ENCODE peak calls at places on chromosomes 13 and 19, in eight cellular contexts. One of them, this sample, is unnamed.

GRCh38 chr19:1125601-1126533 is 22.1 kb downstream of the GPX4 start:
- DNase-seq in ovary: no peak
- DNase-seq in EH: peak; percentile 23
- DNase-seq in nucleus accumbens: no peak
- DNase-seq in substantia nigra: no peak
- DNase-seq in fibroblast of mammary gland: peak; percentile 38
- DNase-seq in amniotic stem cell: no peak
- DNase-seq in RWPE1: no peak
- DNase-seq in this sample: no peak

GRCh38 chr13:53873558-53873957 is 844.9 kb downstream of the OLFM4 start:
- DNase-seq in ovary: no peak
- DNase-seq in EH: no peak
- DNase-seq in nucleus accumbens: no peak
- DNase-seq in substantia nigra: no peak
- DNase-seq in fibroblast of mammary gland: no peak
- DNase-seq in amniotic stem cell: no peak
- DNase-seq in RWPE1: no peak
- DNase-seq in this sample: no peak

GRCh38 chr19:11767633-11768133 is 883 bp downstream of the ZNF441 start:
- DNase-seq in ovary: peak; percentile 23
- DNase-seq in EH: peak; percentile 50
- DNase-seq in nucleus accumbens: no peak
- DNase-seq in substantia nigra: peak; percentile 10
- DNase-seq in fibroblast of mammary gland: peak; percentile 33
- DNase-seq in amniotic stem cell: no peak
- DNase-seq in RWPE1: peak; percentile 13
- DNase-seq in this sample: no peak

GRCh38 chr13:21637296-21637695 is 33.3 kb upstream of the MICU2 start:
- DNase-seq in ovary: no peak
- DNase-seq in EH: peak; percentile 34
- DNase-seq in nucleus accumbens: no peak
- DNase-seq in substantia nigra: no peak
- DNase-seq in fibroblast of mammary gland: peak; percentile 56
- DNase-seq in amniotic stem cell: no peak
- DNase-seq in RWPE1: peak; percentile 96
- DNase-seq in this sample: no peak

GRCh38 chr13:65926750-65927171 is 1303.4 kb downstream of the PCDH9 start:
- DNase-seq in ovary: no peak
- DNase-seq in EH: no peak
- DNase-seq in nucleus accumbens: no peak
- DNase-seq in substantia nigra: no peak
- DNase-seq in fibroblast of mammary gland: no peak
- DNase-seq in amniotic stem cell: no peak
- DNase-seq in RWPE1: no peak
- DNase-seq in this sample: no peak

GRCh38 chr13:26216042-26216441 is 6.1 kb downstream of the RNF6 start:
- DNase-seq in ovary: no peak
- DNase-seq in EH: no peak
- DNase-seq in nucleus accumbens: no peak
- DNase-seq in substantia nigra: no peak
- DNase-seq in fibroblast of mammary gland: no peak
- DNase-seq in amniotic stem cell: no peak
- DNase-seq in RWPE1: no peak
- DNase-seq in this sample: no peak

GRCh38 chr19:46221981-46222610 is 7.4 kb upstream of the IGFL1 start:
- DNase-seq in ovary: peak; percentile 63
- DNase-seq in EH: peak; percentile 60
- DNase-seq in nucleus accumbens: no peak
- DNase-seq in substantia nigra: no peak
- DNase-seq in fibroblast of mammary gland: peak; percentile 68
- DNase-seq in amniotic stem cell: peak; percentile 9
- DNase-seq in RWPE1: peak; percentile 96
- DNase-seq in this sample: no peak

GRCh38 chr19:10408511-10409291 is 5.4 kb upstream of the CDC37 start:
- DNase-seq in ovary: no peak
- DNase-seq in EH: no peak
- DNase-seq in nucleus accumbens: no peak
- DNase-seq in substantia nigra: no peak
- DNase-seq in fibroblast of mammary gland: no peak
- DNase-seq in amniotic stem cell: no peak
- DNase-seq in RWPE1: no peak
- DNase-seq in this sample: no peak

GRCh38 chr19:31427857-31428256 is 78.6 kb upstream of the TSHZ3 start:
- DNase-seq in ovary: no peak
- DNase-seq in EH: no peak
- DNase-seq in nucleus accumbens: no peak
- DNase-seq in substantia nigra: no peak
- DNase-seq in fibroblast of mammary gland: peak; percentile 74
- DNase-seq in amniotic stem cell: no peak
- DNase-seq in RWPE1: no peak
- DNase-seq in this sample: no peak

GRCh38 chr13:21326155-21327030 is 132.7 kb downstream of the ZDHHC20 start:
- DNase-seq in ovary: peak; percentile 25
- DNase-seq in EH: peak; percentile 75
- DNase-seq in nucleus accumbens: no peak
- DNase-seq in substantia nigra: no peak
- DNase-seq in fibroblast of mammary gland: peak; percentile 51
- DNase-seq in amniotic stem cell: peak; percentile 18
- DNase-seq in RWPE1: peak; percentile 50
- DNase-seq in this sample: peak; percentile 5

GRCh38 chr13:90485441-90485840 is 862.0 kb upstream of the MIR17HG start:
- DNase-seq in ovary: no peak
- DNase-seq in EH: peak; percentile 93
- DNase-seq in nucleus accumbens: no peak
- DNase-seq in substantia nigra: no peak
- DNase-seq in fibroblast of mammary gland: peak; percentile 96
- DNase-seq in amniotic stem cell: no peak
- DNase-seq in RWPE1: peak; percentile 45
- DNase-seq in this sample: peak; percentile 74

GRCh38 chr13:40622246-40622645 is 44.2 kb downstream of the FOXO1 start:
- DNase-seq in ovary: no peak
- DNase-seq in EH: no peak
- DNase-seq in nucleus accumbens: no peak
- DNase-seq in substantia nigra: no peak
- DNase-seq in fibroblast of mammary gland: no peak
- DNase-seq in amniotic stem cell: no peak
- DNase-seq in RWPE1: no peak
- DNase-seq in this sample: no peak

GRCh38 chr13:111610077-111610476 is 289.6 kb downstream of the TEX29 start:
- DNase-seq in ovary: no peak
- DNase-seq in EH: no peak
- DNase-seq in nucleus accumbens: no peak
- DNase-seq in substantia nigra: no peak
- DNase-seq in fibroblast of mammary gland: no peak
- DNase-seq in amniotic stem cell: no peak
- DNase-seq in RWPE1: no peak
- DNase-seq in this sample: no peak

GRCh38 chr13:48184260-48184659 is 48.7 kb upstream of the ITM2B start:
- DNase-seq in ovary: no peak
- DNase-seq in EH: no peak
- DNase-seq in nucleus accumbens: no peak
- DNase-seq in substantia nigra: no peak
- DNase-seq in fibroblast of mammary gland: no peak
- DNase-seq in amniotic stem cell: no peak
- DNase-seq in RWPE1: no peak
- DNase-seq in this sample: no peak

GRCh38 chr13:27967736-27968315 is 1.3 kb downstream of the CDX2 start:
- DNase-seq in ovary: no peak
- DNase-seq in EH: peak; percentile 11
- DNase-seq in nucleus accumbens: no peak
- DNase-seq in substantia nigra: no peak
- DNase-seq in fibroblast of mammary gland: no peak
- DNase-seq in amniotic stem cell: no peak
- DNase-seq in RWPE1: no peak
- DNase-seq in this sample: no peak

GRCh38 chr13:110227416-110227815 is 79.5 kb downstream of the COL4A1 start:
- DNase-seq in ovary: no peak
- DNase-seq in EH: no peak
- DNase-seq in nucleus accumbens: no peak
- DNase-seq in substantia nigra: no peak
- DNase-seq in fibroblast of mammary gland: no peak
- DNase-seq in amniotic stem cell: no peak
- DNase-seq in RWPE1: no peak
- DNase-seq in this sample: no peak

GRCh38 chr13:42048323-42048624 is 174 bp upstream of the DGKH start:
- DNase-seq in ovary: peak; percentile 25
- DNase-seq in EH: no peak
- DNase-seq in nucleus accumbens: no peak
- DNase-seq in substantia nigra: no peak
- DNase-seq in fibroblast of mammary gland: no peak
- DNase-seq in amniotic stem cell: no peak
- DNase-seq in RWPE1: no peak
- DNase-seq in this sample: no peak

GRCh38 chr13:34507630-34508029 is 434.4 kb upstream of the NBEA start:
- DNase-seq in ovary: no peak
- DNase-seq in EH: peak; percentile 27
- DNase-seq in nucleus accumbens: no peak
- DNase-seq in substantia nigra: no peak
- DNase-seq in fibroblast of mammary gland: no peak
- DNase-seq in amniotic stem cell: peak; percentile 16
- DNase-seq in RWPE1: no peak
- DNase-seq in this sample: no peak

GRCh38 chr13:42107006-42107405 is 58.6 kb downstream of the DGKH start:
- DNase-seq in ovary: no peak
- DNase-seq in EH: no peak
- DNase-seq in nucleus accumbens: no peak
- DNase-seq in substantia nigra: no peak
- DNase-seq in fibroblast of mammary gland: no peak
- DNase-seq in amniotic stem cell: no peak
- DNase-seq in RWPE1: no peak
- DNase-seq in this sample: no peak

GRCh38 chr19:39679056-39679790 is 23.5 kb downstream of the LGALS16 start:
- DNase-seq in ovary: no peak
- DNase-seq in EH: no peak
- DNase-seq in nucleus accumbens: no peak
- DNase-seq in substantia nigra: no peak
- DNase-seq in fibroblast of mammary gland: no peak
- DNase-seq in amniotic stem cell: no peak
- DNase-seq in RWPE1: no peak
- DNase-seq in this sample: no peak

GRCh38 chr19:6374179-6374709 is 1.5 kb downstream of the PSPN start:
- DNase-seq in ovary: no peak
- DNase-seq in EH: no peak
- DNase-seq in nucleus accumbens: no peak
- DNase-seq in substantia nigra: no peak
- DNase-seq in fibroblast of mammary gland: no peak
- DNase-seq in amniotic stem cell: no peak
- DNase-seq in RWPE1: no peak
- DNase-seq in this sample: no peak

GRCh38 chr19:19489804-19490204 is 25.5 kb downstream of the TSSK6 start:
- DNase-seq in ovary: no peak
- DNase-seq in EH: no peak
- DNase-seq in nucleus accumbens: no peak
- DNase-seq in substantia nigra: no peak
- DNase-seq in fibroblast of mammary gland: no peak
- DNase-seq in amniotic stem cell: no peak
- DNase-seq in RWPE1: no peak
- DNase-seq in this sample: no peak

GRCh38 chr13:64471916-64472315 is 2758.2 kb downstream of the PCDH9 start:
- DNase-seq in ovary: no peak
- DNase-seq in EH: peak; percentile 65
- DNase-seq in nucleus accumbens: no peak
- DNase-seq in substantia nigra: no peak
- DNase-seq in fibroblast of mammary gland: peak; percentile 30
- DNase-seq in amniotic stem cell: peak; percentile 9
- DNase-seq in RWPE1: peak; percentile 9
- DNase-seq in this sample: peak; percentile 22

GRCh38 chr13:67069117-67069767 is 160.9 kb downstream of the PCDH9 start:
- DNase-seq in ovary: no peak
- DNase-seq in EH: no peak
- DNase-seq in nucleus accumbens: no peak
- DNase-seq in substantia nigra: no peak
- DNase-seq in fibroblast of mammary gland: no peak
- DNase-seq in amniotic stem cell: no peak
- DNase-seq in RWPE1: no peak
- DNase-seq in this sample: no peak

GRCh38 chr13:97395437-97396136 is 38.4 kb upstream of the RAP2A start:
- DNase-seq in ovary: no peak
- DNase-seq in EH: peak; percentile 57
- DNase-seq in nucleus accumbens: no peak
- DNase-seq in substantia nigra: no peak
- DNase-seq in fibroblast of mammary gland: peak; percentile 71
- DNase-seq in amniotic stem cell: no peak
- DNase-seq in RWPE1: peak; percentile 61
- DNase-seq in this sample: no peak

GRCh38 chr19:17680235-17680722 is 7.9 kb downstream of the UNC13A start:
- DNase-seq in ovary: peak; percentile 65
- DNase-seq in EH: peak; percentile 93
- DNase-seq in nucleus accumbens: no peak
- DNase-seq in substantia nigra: peak; percentile 3
- DNase-seq in fibroblast of mammary gland: peak; percentile 33
- DNase-seq in amniotic stem cell: no peak
- DNase-seq in RWPE1: no peak
- DNase-seq in this sample: no peak